ENCODE peak calls at places on chromosomes 16 and 17, in ten cellular contexts. M, W, D, U, F, G, I, A, P and X are unnamed samples.

GRCh38 chr17:43667506-43668438 is 6.0 kb upstream of the MEOX1 start:
- DNase-seq in W (no peak), D (no peak), I (no peak), G (no peak), F (no peak), U (no peak), A (no peak), P (no peak), M (no peak), X (peak; percentile 20)

GRCh38 chr17:6452471-6453266 is 8.4 kb downstream of the PIMREG start:
- DNase-seq in U (no peak), W (no peak), P (no peak), G (no peak), F (no peak), I (no peak), D (no peak), A (no peak), M (no peak), X (no peak)

GRCh38 chr17:7466644-7467341 is 12.6 kb downstream of the ZBTB4 start:
- DNase-seq in D (peak; percentile 86), W (no peak), G (no peak), F (peak; percentile 46), P (peak; percentile 94), U (no peak), A (no peak), M (peak; percentile 36), I (peak; percentile 82), X (peak; percentile 76)

GRCh38 chr17:58525239-58525638 is 10.8 kb upstream of the MTMR4 start:
- DNase-seq in F (peak; percentile 94), G (no peak), M (no peak), I (peak; percentile 63), A (no peak), W (no peak), P (peak; percentile 91), D (peak; percentile 63), U (no peak), X (peak; percentile 72)

GRCh38 chr17:50604470-50604869 is 30.2 kb upstream of the ABCC3 start:
- DNase-seq in A (no peak), P (peak; percentile 88), M (peak; percentile 28), G (no peak), U (no peak), W (peak; percentile 33), I (peak; percentile 75), D (peak; percentile 94), F (peak; percentile 38), X (peak; percentile 85)

GRCh38 chr17:82106697-82107305 is 8.8 kb upstream of the FASN start:
- DNase-seq in D (peak; percentile 41), G (no peak), P (no peak), U (no peak), W (no peak), M (no peak), I (peak; percentile 17), A (no peak), F (no peak), X (no peak)

GRCh38 chr17:80105762-80106161 is 4.4 kb downstream of the GAA start:
- DNase-seq in F (no peak), M (no peak), D (peak; percentile 61), I (no peak), A (no peak), G (no peak), P (peak; percentile 74), W (no peak), U (no peak), X (no peak)

GRCh38 chr16:50021509-50021908 is 3.5 kb upstream of the CNEP1R1 start:
- DNase-seq in W (no peak), G (no peak), A (peak; percentile 52), F (no peak), D (no peak), M (no peak), I (no peak), U (no peak), P (no peak), X (no peak)

GRCh38 chr17:78041401-78042179 is 83.1 kb downstream of the TNRC6C start:
- DNase-seq in P (no peak), A (no peak), F (peak; percentile 21), D (no peak), W (no peak), G (no peak), I (no peak), U (no peak), M (no peak), X (no peak)

GRCh38 chr17:11485802-11486421 is 112.4 kb upstream of the DNAH9 start:
- DNase-seq in D (no peak), I (no peak), P (no peak), F (no peak), W (no peak), G (no peak), A (peak; percentile 66), M (no peak), U (no peak), X (no peak)

GRCh38 chr17:45283711-45284110 is 21.8 kb upstream of the SPATA32 start:
- DNase-seq in A (no peak), U (no peak), F (no peak), I (peak; percentile 9), P (peak; percentile 35), W (no peak), G (no peak), D (no peak), M (no peak), X (no peak)

GRCh38 chr17:67276075-67276474 is 31.1 kb upstream of the HELZ start:
- DNase-seq in F (no peak), I (no peak), D (no peak), P (no peak), G (no peak), U (no peak), A (no peak), W (no peak), M (no peak), X (peak; percentile 19)

GRCh38 chr17:80413771-80414507 is 1.0 kb upstream of the ENDOV start:
- DNase-seq in M (no peak), F (no peak), U (no peak), G (no peak), W (no peak), D (no peak), I (no peak), A (no peak), P (no peak), X (no peak)

GRCh38 chr17:42243493-42243982 is 32.7 kb downstream of the STAT5B start:
- DNase-seq in P (no peak), G (no peak), D (no peak), W (no peak), I (no peak), A (no peak), M (no peak), F (no peak), U (no peak), X (no peak)

GRCh38 chr17:349666-350065 is 2.9 kb downstream of the RPH3AL start:
- DNase-seq in D (no peak), U (no peak), I (no peak), G (no peak), P (peak; percentile 13), F (peak; percentile 3), W (no peak), A (no peak), M (no peak), X (no peak)

GRCh38 chr17:348692-349425 is 3.7 kb downstream of the RPH3AL start:
- DNase-seq in F (peak; percentile 66), U (no peak), D (peak; percentile 56), P (peak; percentile 81), M (peak; percentile 71), G (no peak), A (no peak), I (peak; percentile 49), W (no peak), X (peak; percentile 21)

GRCh38 chr17:348012-348411 is 4.6 kb downstream of the RPH3AL start:
- DNase-seq in F (peak; percentile 9), D (no peak), W (no peak), I (no peak), U (no peak), M (no peak), P (no peak), A (no peak), G (no peak), X (no peak)

GRCh38 chr17:345992-346785 is 6.4 kb downstream of the RPH3AL start:
- DNase-seq in I (no peak), D (no peak), F (no peak), A (no peak), U (no peak), W (no peak), G (no peak), M (no peak), P (no peak), X (no peak)

GRCh38 chr17:347309-347708 is 5.3 kb downstream of the RPH3AL start:
- DNase-seq in F (no peak), I (no peak), P (peak; percentile 26), W (no peak), U (no peak), A (no peak), D (no peak), M (no peak), G (no peak), X (peak; percentile 14)
- H3K4me1 ChIP-seq in F (peaks cover 22% of the 10 kb centered on the region), I (peaks cover 48% of the 10 kb centered on the region), P (peaks cover 39% of the 10 kb centered on the region), W (no peaks in the 10 kb centered on the region), U (no peaks in the 10 kb centered on the region), A (peaks cover 20% of the 10 kb centered on the region), D (peaks cover 30% of the 10 kb centered on the region), M (peaks cover 11% of the 10 kb centered on the region), G (no peaks in the 10 kb centered on the region), X (peaks cover 47% of the 10 kb centered on the region)

GRCh38 chr17:34725008-34725407 is 145.6 kb downstream of the TMEM132E start:
- DNase-seq in M (no peak), G (no peak), P (no peak), U (no peak), I (no peak), A (no peak), W (no peak), F (no peak), D (no peak), X (no peak)
- H3K4me1 ChIP-seq in M (no peaks in the 10 kb centered on the region), G (peaks cover 3% of the 10 kb centered on the region), P (no peaks in the 10 kb centered on the region), U (no peaks in the 10 kb centered on the region), I (no peaks in the 10 kb centered on the region), A (no peaks in the 10 kb centered on the region), W (no peaks in the 10 kb centered on the region), F (no peaks in the 10 kb centered on the region), D (no peaks in the 10 kb centered on the region), X (no peaks in the 10 kb centered on the region)

GRCh38 chr17:2892305-2892971 is 96.2 kb downstream of the RAP1GAP2 start:
- DNase-seq in M (peak; percentile 60), I (no peak), A (no peak), W (no peak), F (peak; percentile 71), P (no peak), D (no peak), G (peak; percentile 91), U (no peak), X (no peak)
- H3K4me1 ChIP-seq in M (peaks cover 5% of the 10 kb centered on the region), I (peaks cover 12% of the 10 kb centered on the region), A (no peaks in the 10 kb centered on the region), W (no peaks in the 10 kb centered on the region), F (peaks cover 10% of the 10 kb centered on the region), P (peaks cover 6% of the 10 kb centered on the region), D (no peaks in the 10 kb centered on the region), G (peaks cover 5% of the 10 kb centered on the region), U (no peaks in the 10 kb centered on the region), X (peaks cover 2% of the 10 kb centered on the region)

DNA sequence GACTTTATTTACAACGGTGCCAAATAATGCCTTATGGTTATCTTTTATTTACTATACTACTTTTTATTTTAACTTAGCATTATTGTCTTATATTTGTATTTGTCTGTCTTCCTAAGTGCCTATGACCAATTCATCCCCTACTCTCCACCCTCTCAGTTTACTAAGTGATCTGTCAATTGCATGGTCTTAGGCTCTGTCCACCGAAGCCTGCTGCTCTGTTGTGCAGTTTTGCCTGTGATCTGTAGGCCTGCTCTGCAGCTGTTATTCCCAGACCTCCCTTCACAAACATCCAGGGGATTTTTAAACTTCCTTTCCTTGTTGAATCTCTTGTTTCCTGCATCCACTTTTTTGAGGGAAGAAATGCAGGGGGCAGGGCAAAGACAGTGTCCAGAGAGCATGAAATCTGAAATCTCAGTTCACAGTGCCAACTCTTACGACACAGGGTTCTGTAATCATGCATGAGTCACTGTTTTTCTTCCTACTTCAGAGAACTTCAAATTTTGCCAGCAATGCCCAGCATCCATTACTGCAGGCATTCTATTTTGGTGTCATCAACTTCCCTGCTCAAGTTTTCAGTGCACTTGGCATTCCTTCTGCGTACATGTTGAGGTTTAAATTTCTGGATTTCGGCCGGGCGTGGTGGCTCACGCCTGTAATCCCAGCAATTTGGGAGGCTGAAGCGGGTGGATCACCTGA is 11.4 kb downstream of the SLFN5 start:
- DNase-seq in D (no peak), F (peak; percentile 86), W (no peak), P (no peak), G (peak; percentile 59), A (peak; percentile 3), M (peak; percentile 58), U (no peak), I (no peak), X (no peak)
- H3K4me1 ChIP-seq in D (peaks cover 11% of the 10 kb centered on the region), F (peaks cover 3% of the 10 kb centered on the region), W (no peaks in the 10 kb centered on the region), P (no peaks in the 10 kb centered on the region), G (peaks cover 14% of the 10 kb centered on the region), A (no peaks in the 10 kb centered on the region), M (no peaks in the 10 kb centered on the region), U (peaks cover 66% of the 10 kb centered on the region), I (peaks cover 47% of the 10 kb centered on the region), X (peaks cover 18% of the 10 kb centered on the region)